ENCODE peak calls at places on chromosomes 5 and 9, in nine cellular contexts. One of them, this sample, is unnamed.
A peak's percentile ranks its signal among the peaks of the same experiment; 100 is the strongest.

GRCh38 chr5:152332696-152333095 is 72.4 kb downstream of the NMUR2 start:
- DNase-seq in colonic mucosa: no peak
- DNase-seq in H9: no peak
- DNase-seq in neural progenitor cell: no peak
- DNase-seq in HepG2: no peak
- DNase-seq in upper lobe of right lung: no peak
- DNase-seq in HFF-Myc: no peak
- DNase-seq in nephron progenitor cell: no peak
- DNase-seq in foreskin fibroblast: no peak
- DNase-seq in this sample: no peak

GRCh38 chr5:157343842-157344790 is 78.2 kb downstream of the CYFIP2 start:
- DNase-seq in HFF-Myc: no peak
- DNase-seq in foreskin fibroblast: no peak
- DNase-seq in neural progenitor cell: no peak
- DNase-seq in HepG2: no peak
- DNase-seq in colonic mucosa: no peak
- DNase-seq in H9: no peak
- DNase-seq in upper lobe of right lung: no peak
- DNase-seq in nephron progenitor cell: no peak
- DNase-seq in this sample: peak; percentile 40

GRCh38 chr5:82222597-82223574 is 55.3 kb downstream of the RPS23 start:
- DNase-seq in upper lobe of right lung: no peak
- DNase-seq in H9: no peak
- DNase-seq in HepG2: no peak
- DNase-seq in nephron progenitor cell: no peak
- DNase-seq in HFF-Myc: peak; percentile 19
- DNase-seq in neural progenitor cell: no peak
- DNase-seq in foreskin fibroblast: peak; percentile 16
- DNase-seq in colonic mucosa: no peak
- DNase-seq in this sample: no peak

GRCh38 chr9:99962685-99963261 is 56.3 kb downstream of the STX17 start:
- DNase-seq in H9: no peak
- DNase-seq in upper lobe of right lung: no peak
- DNase-seq in colonic mucosa: no peak
- DNase-seq in HepG2: no peak
- DNase-seq in foreskin fibroblast: no peak
- DNase-seq in neural progenitor cell: no peak
- DNase-seq in HFF-Myc: no peak
- DNase-seq in nephron progenitor cell: no peak
- DNase-seq in this sample: no peak

GRCh38 chr5:67003373-67003905 is 193.2 kb downstream of the CD180 start:
- DNase-seq in neural progenitor cell: no peak
- DNase-seq in HepG2: no peak
- DNase-seq in foreskin fibroblast: no peak
- DNase-seq in nephron progenitor cell: no peak
- DNase-seq in HFF-Myc: no peak
- DNase-seq in H9: no peak
- DNase-seq in upper lobe of right lung: no peak
- DNase-seq in colonic mucosa: no peak
- DNase-seq in this sample: no peak

GRCh38 chr5:138945421-138946240 is 70.5 kb upstream of the LRRTM2 start:
- DNase-seq in colonic mucosa: no peak
- DNase-seq in HepG2: no peak
- DNase-seq in upper lobe of right lung: no peak
- DNase-seq in nephron progenitor cell: no peak
- DNase-seq in H9: peak; percentile 62
- DNase-seq in foreskin fibroblast: no peak
- DNase-seq in HFF-Myc: no peak
- DNase-seq in neural progenitor cell: peak; percentile 95
- DNase-seq in this sample: no peak

GRCh38 chr9:77291714-77292113 is 114.4 kb downstream of the VPS13A start:
- DNase-seq in colonic mucosa: no peak
- DNase-seq in nephron progenitor cell: peak; percentile 3
- DNase-seq in HFF-Myc: peak; percentile 16
- DNase-seq in H9: peak; percentile 45
- DNase-seq in neural progenitor cell: peak; percentile 47
- DNase-seq in HepG2: peak; percentile 9
- DNase-seq in upper lobe of right lung: no peak
- DNase-seq in foreskin fibroblast: peak; percentile 30
- DNase-seq in this sample: no peak

GRCh38 chr9:4665357-4665756 is 923 bp downstream of the SPATA6L start:
- DNase-seq in colonic mucosa: no peak
- DNase-seq in upper lobe of right lung: no peak
- DNase-seq in HFF-Myc: no peak
- DNase-seq in HepG2: no peak
- DNase-seq in neural progenitor cell: no peak
- DNase-seq in H9: no peak
- DNase-seq in nephron progenitor cell: no peak
- DNase-seq in foreskin fibroblast: no peak
- DNase-seq in this sample: no peak

GRCh38 chr9:37290366-37290765 is 132.1 kb upstream of the GRHPR start:
- DNase-seq in neural progenitor cell: no peak
- DNase-seq in HepG2: no peak
- DNase-seq in H9: no peak
- DNase-seq in foreskin fibroblast: no peak
- DNase-seq in HFF-Myc: no peak
- DNase-seq in nephron progenitor cell: no peak
- DNase-seq in upper lobe of right lung: no peak
- DNase-seq in colonic mucosa: no peak
- DNase-seq in this sample: no peak

GRCh38 chr9:133783331-133783731 is 45.2 kb upstream of the SARDH start:
- DNase-seq in foreskin fibroblast: no peak
- DNase-seq in HepG2: no peak
- DNase-seq in neural progenitor cell: no peak
- DNase-seq in H9: no peak
- DNase-seq in nephron progenitor cell: no peak
- DNase-seq in upper lobe of right lung: no peak
- DNase-seq in colonic mucosa: no peak
- DNase-seq in HFF-Myc: no peak
- DNase-seq in this sample: no peak

GRCh38 chr9:128552744-128553221 is 396 bp downstream of the SPTAN1 start:
- DNase-seq in foreskin fibroblast: no peak
- DNase-seq in nephron progenitor cell: peak; percentile 85
- DNase-seq in neural progenitor cell: peak; percentile 86
- DNase-seq in colonic mucosa: peak; percentile 69
- DNase-seq in H9: peak; percentile 56
- DNase-seq in HFF-Myc: no peak
- DNase-seq in upper lobe of right lung: peak; percentile 85
- DNase-seq in HepG2: no peak
- DNase-seq in this sample: peak; percentile 58

GRCh38 chr5:446864-447263 is 3.9 kb downstream of the EXOC3 start:
- DNase-seq in colonic mucosa: no peak
- DNase-seq in HepG2: peak; percentile 42
- DNase-seq in foreskin fibroblast: no peak
- DNase-seq in H9: peak; percentile 19
- DNase-seq in neural progenitor cell: peak; percentile 57
- DNase-seq in nephron progenitor cell: no peak
- DNase-seq in upper lobe of right lung: peak; percentile 35
- DNase-seq in HFF-Myc: no peak
- DNase-seq in this sample: no peak

GRCh38 chr9:121944741-121945191 is 148.3 kb downstream of the TTLL11 start:
- DNase-seq in H9: no peak
- DNase-seq in colonic mucosa: no peak
- DNase-seq in nephron progenitor cell: no peak
- DNase-seq in HepG2: no peak
- DNase-seq in neural progenitor cell: no peak
- DNase-seq in foreskin fibroblast: peak; percentile 87
- DNase-seq in HFF-Myc: no peak
- DNase-seq in upper lobe of right lung: no peak
- DNase-seq in this sample: no peak

GRCh38 chr5:107378218-107378899 is 292.4 kb downstream of the EFNA5 start:
- DNase-seq in neural progenitor cell: no peak
- DNase-seq in foreskin fibroblast: no peak
- DNase-seq in nephron progenitor cell: no peak
- DNase-seq in HepG2: peak; percentile 23
- DNase-seq in upper lobe of right lung: no peak
- DNase-seq in colonic mucosa: no peak
- DNase-seq in H9: no peak
- DNase-seq in HFF-Myc: no peak
- DNase-seq in this sample: no peak

GRCh38 chr5:33997331-33997983 is 10.4 kb downstream of the AMACR start:
- DNase-seq in H9: peak; percentile 41
- DNase-seq in neural progenitor cell: peak; percentile 58
- DNase-seq in HepG2: peak; percentile 52
- DNase-seq in nephron progenitor cell: no peak
- DNase-seq in HFF-Myc: peak; percentile 72
- DNase-seq in upper lobe of right lung: peak; percentile 70
- DNase-seq in colonic mucosa: peak; percentile 55
- DNase-seq in foreskin fibroblast: peak; percentile 85
- DNase-seq in this sample: peak; percentile 39

DNA sequence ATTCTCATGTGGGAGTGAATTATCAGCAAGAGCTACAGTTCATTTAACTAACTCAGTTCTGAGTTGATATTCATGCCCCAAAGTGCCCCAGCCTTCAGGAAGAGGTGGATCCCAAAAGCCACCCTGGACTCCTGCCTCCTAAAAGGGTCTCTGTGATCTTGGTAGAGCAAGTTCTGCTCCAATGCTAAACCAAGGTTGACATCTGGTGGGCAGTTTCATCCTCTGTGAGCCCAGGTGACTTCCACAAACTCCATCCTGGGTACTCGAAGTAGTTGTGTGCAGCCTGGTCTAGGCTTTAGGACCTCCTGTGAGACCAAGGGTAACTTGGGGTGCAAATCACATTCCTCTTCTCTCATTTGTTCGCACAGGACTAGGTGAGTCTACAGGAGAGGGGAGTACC is 816.8 kb downstream of the MTRR start:
- DNase-seq in colonic mucosa: no peak
- DNase-seq in nephron progenitor cell: no peak
- DNase-seq in foreskin fibroblast: no peak
- DNase-seq in upper lobe of right lung: no peak
- DNase-seq in HepG2: no peak
- DNase-seq in HFF-Myc: no peak
- DNase-seq in H9: peak; percentile 34
- DNase-seq in neural progenitor cell: peak; percentile 7
- DNase-seq in this sample: no peak
- TF ChIP-seq CTCF in colonic mucosa: no peak
- TF ChIP-seq CTCF in nephron progenitor cell: no peak
- TF ChIP-seq CTCF in foreskin fibroblast: no peak
- TF ChIP-seq CTCF in upper lobe of right lung: no peak
- TF ChIP-seq CTCF in HepG2: no peak
- TF ChIP-seq CTCF in HFF-Myc: no peak
- TF ChIP-seq CTCF in H9: peak; percentile 44
- TF ChIP-seq CTCF in neural progenitor cell: peak; percentile 15
- TF ChIP-seq CTCF in this sample: no peak

GRCh38 chr5:52587131-52587530 is 200.6 kb upstream of the ITGA1 start:
- DNase-seq in H9: no peak
- DNase-seq in foreskin fibroblast: no peak
- DNase-seq in HepG2: no peak
- DNase-seq in colonic mucosa: no peak
- DNase-seq in neural progenitor cell: no peak
- DNase-seq in nephron progenitor cell: no peak
- DNase-seq in HFF-Myc: no peak
- DNase-seq in upper lobe of right lung: no peak
- DNase-seq in this sample: no peak

GRCh38 chr5:52580921-52581320 is 206.8 kb upstream of the ITGA1 start:
- DNase-seq in upper lobe of right lung: no peak
- DNase-seq in colonic mucosa: no peak
- DNase-seq in nephron progenitor cell: no peak
- DNase-seq in neural progenitor cell: no peak
- DNase-seq in HFF-Myc: peak; percentile 4
- DNase-seq in HepG2: no peak
- DNase-seq in H9: no peak
- DNase-seq in foreskin fibroblast: no peak
- DNase-seq in this sample: no peak

GRCh38 chr5:52579391-52579790 is 208.3 kb upstream of the ITGA1 start:
- DNase-seq in foreskin fibroblast: no peak
- DNase-seq in upper lobe of right lung: no peak
- DNase-seq in nephron progenitor cell: no peak
- DNase-seq in neural progenitor cell: no peak
- DNase-seq in HepG2: no peak
- DNase-seq in colonic mucosa: no peak
- DNase-seq in HFF-Myc: no peak
- DNase-seq in H9: no peak
- DNase-seq in this sample: no peak

GRCh38 chr5:52577546-52577945 is 210.2 kb upstream of the ITGA1 start:
- DNase-seq in colonic mucosa: no peak
- DNase-seq in nephron progenitor cell: no peak
- DNase-seq in H9: no peak
- DNase-seq in HFF-Myc: no peak
- DNase-seq in HepG2: no peak
- DNase-seq in upper lobe of right lung: no peak
- DNase-seq in foreskin fibroblast: no peak
- DNase-seq in neural progenitor cell: no peak
- DNase-seq in this sample: no peak

DNA sequence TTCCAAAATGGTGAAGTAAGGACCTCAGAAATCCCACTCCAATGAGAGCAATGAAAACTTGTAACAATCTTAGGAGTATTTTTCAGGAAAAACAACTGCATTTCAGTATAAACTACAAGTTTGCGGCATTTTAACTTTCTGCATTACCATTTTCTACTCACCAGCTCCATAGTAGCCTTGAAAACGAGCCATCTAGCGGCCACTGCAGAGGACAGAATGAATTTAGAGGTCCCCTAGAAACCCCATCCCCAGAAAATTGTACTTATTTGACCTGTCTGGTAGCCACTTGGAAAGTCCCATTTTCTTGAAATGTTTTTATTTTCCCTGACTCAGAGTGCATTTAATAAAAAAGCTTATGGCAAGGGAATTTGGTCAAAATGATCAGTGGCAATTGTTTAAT is 205.4 kb upstream of the ITGA1 start:
- DNase-seq in HFF-Myc: no peak
- DNase-seq in neural progenitor cell: peak; percentile 13
- DNase-seq in nephron progenitor cell: no peak
- DNase-seq in foreskin fibroblast: no peak
- DNase-seq in colonic mucosa: no peak
- DNase-seq in H9: no peak
- DNase-seq in upper lobe of right lung: no peak
- DNase-seq in HepG2: no peak
- DNase-seq in this sample: no peak
- TF ChIP-seq CTCF in HFF-Myc: peak; percentile 22
- TF ChIP-seq CTCF in neural progenitor cell: peak; percentile 51
- TF ChIP-seq CTCF in nephron progenitor cell: peak; percentile 19
- TF ChIP-seq CTCF in foreskin fibroblast: peak; percentile 25
- TF ChIP-seq CTCF in colonic mucosa: no peak
- TF ChIP-seq CTCF in H9: peak; percentile 61
- TF ChIP-seq CTCF in upper lobe of right lung: no peak
- TF ChIP-seq CTCF in HepG2: peak; percentile 9
- TF ChIP-seq CTCF in this sample: no peak

GRCh38 chr9:136368190-136368589 is 4.6 kb upstream of the DNLZ start:
- DNase-seq in neural progenitor cell: no peak
- DNase-seq in foreskin fibroblast: no peak
- DNase-seq in nephron progenitor cell: no peak
- DNase-seq in HepG2: no peak
- DNase-seq in upper lobe of right lung: no peak
- DNase-seq in colonic mucosa: no peak
- DNase-seq in H9: no peak
- DNase-seq in HFF-Myc: no peak
- DNase-seq in this sample: no peak
- TF ChIP-seq CTCF in neural progenitor cell: no peak
- TF ChIP-seq CTCF in foreskin fibroblast: no peak
- TF ChIP-seq CTCF in nephron progenitor cell: no peak
- TF ChIP-seq CTCF in HepG2: no peak
- TF ChIP-seq CTCF in upper lobe of right lung: no peak
- TF ChIP-seq CTCF in colonic mucosa: no peak
- TF ChIP-seq CTCF in H9: no peak
- TF ChIP-seq CTCF in HFF-Myc: no peak
- TF ChIP-seq CTCF in this sample: no peak

DNA sequence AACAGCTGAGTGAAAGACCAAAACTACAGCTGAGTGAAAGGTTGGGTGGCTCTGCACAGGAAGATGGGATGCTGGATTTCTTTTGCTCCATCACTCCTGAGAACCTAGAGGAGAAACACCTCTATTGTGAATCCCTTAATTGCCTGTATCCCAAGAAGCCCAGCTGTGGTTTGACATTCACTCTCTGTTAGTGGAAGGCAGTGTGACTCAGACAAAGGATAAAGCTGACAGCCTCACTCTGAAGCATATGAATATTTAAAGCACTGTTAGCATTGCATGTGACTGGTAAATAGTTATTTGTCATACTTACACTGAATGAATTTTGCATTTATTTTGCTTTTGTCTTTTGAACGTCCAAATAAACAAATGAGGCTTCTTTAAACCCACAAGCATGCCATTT is 367.1 kb upstream of the RIOK2 start:
- DNase-seq in neural progenitor cell: peak; percentile 34
- DNase-seq in foreskin fibroblast: peak; percentile 62
- DNase-seq in upper lobe of right lung: no peak
- DNase-seq in HepG2: no peak
- DNase-seq in nephron progenitor cell: no peak
- DNase-seq in H9: no peak
- DNase-seq in colonic mucosa: no peak
- DNase-seq in HFF-Myc: no peak
- DNase-seq in this sample: no peak
- TF ChIP-seq CTCF in neural progenitor cell: no peak
- TF ChIP-seq CTCF in foreskin fibroblast: no peak
- TF ChIP-seq CTCF in upper lobe of right lung: no peak
- TF ChIP-seq CTCF in HepG2: no peak
- TF ChIP-seq CTCF in nephron progenitor cell: no peak
- TF ChIP-seq CTCF in H9: no peak
- TF ChIP-seq CTCF in colonic mucosa: no peak
- TF ChIP-seq CTCF in HFF-Myc: no peak
- TF ChIP-seq CTCF in this sample: no peak